ENCODE peak calls at places on chromosomes 11 and 22, in eight cellular contexts. One of them, this sample, is unnamed.

GRCh38 chr11:66562275-66562674 is 6.1 kb downstream of the CTSF start:
- DNase-seq in T-cell: no peak
- DNase-seq in DMS79 treated with DMSO at 0.1 percent for 48 hours: no peak
- DNase-seq in stimulated activated CD4-positive, alpha-beta T cell treated with anti-CD3 and anti-CD28 coated beads, Interleukin-12 subunit alpha, Interleukin-12 subunit beta, amount 100 ng/mL, for 4 hours: no peak
- DNase-seq in CD4-positive, CD25-positive, alpha-beta regulatory T cell: no peak
- DNase-seq in heart left ventricle: no peak
- DNase-seq in mesenchymal stem cell: no peak
- DNase-seq in cardiac muscle cell: no peak
- DNase-seq in this sample: no peak

GRCh38 chr11:118924591-118925585 is 838 bp downstream of the BCL9L start:
- DNase-seq in mesenchymal stem cell: peak
- DNase-seq in stimulated activated CD4-positive, alpha-beta T cell treated with anti-CD3 and anti-CD28 coated beads, Interleukin-12 subunit alpha, Interleukin-12 subunit beta, amount 100 ng/mL, for 4 hours: no peak
- DNase-seq in CD4-positive, CD25-positive, alpha-beta regulatory T cell: peak
- DNase-seq in T-cell: peak
- DNase-seq in heart left ventricle: peak
- DNase-seq in cardiac muscle cell: peak
- DNase-seq in DMS79 treated with DMSO at 0.1 percent for 48 hours: peak
- DNase-seq in this sample: peak

GRCh38 chr11:117620131-117620530 is 176.9 kb downstream of the DSCAML1 start:
- DNase-seq in cardiac muscle cell: no peak
- DNase-seq in stimulated activated CD4-positive, alpha-beta T cell treated with anti-CD3 and anti-CD28 coated beads, Interleukin-12 subunit alpha, Interleukin-12 subunit beta, amount 100 ng/mL, for 4 hours: no peak
- DNase-seq in heart left ventricle: no peak
- DNase-seq in T-cell: no peak
- DNase-seq in CD4-positive, CD25-positive, alpha-beta regulatory T cell: no peak
- DNase-seq in mesenchymal stem cell: no peak
- DNase-seq in DMS79 treated with DMSO at 0.1 percent for 48 hours: no peak
- DNase-seq in this sample: no peak

GRCh38 chr22:40769761-40770160 is 49.4 kb downstream of the SLC25A17 start:
- DNase-seq in mesenchymal stem cell: no peak
- DNase-seq in DMS79 treated with DMSO at 0.1 percent for 48 hours: no peak
- DNase-seq in T-cell: no peak
- DNase-seq in stimulated activated CD4-positive, alpha-beta T cell treated with anti-CD3 and anti-CD28 coated beads, Interleukin-12 subunit alpha, Interleukin-12 subunit beta, amount 100 ng/mL, for 4 hours: no peak
- DNase-seq in CD4-positive, CD25-positive, alpha-beta regulatory T cell: no peak
- DNase-seq in heart left ventricle: no peak
- DNase-seq in cardiac muscle cell: no peak
- DNase-seq in this sample: no peak

GRCh38 chr11:96794152-96794551 is 404.3 kb downstream of the JRKL start:
- DNase-seq in heart left ventricle: no peak
- DNase-seq in cardiac muscle cell: no peak
- DNase-seq in DMS79 treated with DMSO at 0.1 percent for 48 hours: no peak
- DNase-seq in CD4-positive, CD25-positive, alpha-beta regulatory T cell: no peak
- DNase-seq in mesenchymal stem cell: no peak
- DNase-seq in stimulated activated CD4-positive, alpha-beta T cell treated with anti-CD3 and anti-CD28 coated beads, Interleukin-12 subunit alpha, Interleukin-12 subunit beta, amount 100 ng/mL, for 4 hours: no peak
- DNase-seq in T-cell: no peak
- DNase-seq in this sample: peak

GRCh38 chr11:9069256-9069655 is 22.1 kb downstream of the SCUBE2 start:
- DNase-seq in stimulated activated CD4-positive, alpha-beta T cell treated with anti-CD3 and anti-CD28 coated beads, Interleukin-12 subunit alpha, Interleukin-12 subunit beta, amount 100 ng/mL, for 4 hours: no peak
- DNase-seq in mesenchymal stem cell: no peak
- DNase-seq in cardiac muscle cell: no peak
- DNase-seq in T-cell: no peak
- DNase-seq in CD4-positive, CD25-positive, alpha-beta regulatory T cell: no peak
- DNase-seq in DMS79 treated with DMSO at 0.1 percent for 48 hours: no peak
- DNase-seq in heart left ventricle: no peak
- DNase-seq in this sample: no peak

GRCh38 chr11:14967581-14968214 is 4.5 kb downstream of the CALCA start:
- DNase-seq in heart left ventricle: no peak
- DNase-seq in CD4-positive, CD25-positive, alpha-beta regulatory T cell: no peak
- DNase-seq in mesenchymal stem cell: no peak
- DNase-seq in DMS79 treated with DMSO at 0.1 percent for 48 hours: peak
- DNase-seq in stimulated activated CD4-positive, alpha-beta T cell treated with anti-CD3 and anti-CD28 coated beads, Interleukin-12 subunit alpha, Interleukin-12 subunit beta, amount 100 ng/mL, for 4 hours: no peak
- DNase-seq in cardiac muscle cell: no peak
- DNase-seq in T-cell: no peak
- DNase-seq in this sample: no peak

GRCh38 chr11:78419327-78419726 is 1.7 kb upstream of the GAB2 start:
- DNase-seq in DMS79 treated with DMSO at 0.1 percent for 48 hours: peak
- DNase-seq in mesenchymal stem cell: peak
- DNase-seq in CD4-positive, CD25-positive, alpha-beta regulatory T cell: no peak
- DNase-seq in T-cell: no peak
- DNase-seq in cardiac muscle cell: peak
- DNase-seq in heart left ventricle: peak
- DNase-seq in stimulated activated CD4-positive, alpha-beta T cell treated with anti-CD3 and anti-CD28 coated beads, Interleukin-12 subunit alpha, Interleukin-12 subunit beta, amount 100 ng/mL, for 4 hours: no peak
- DNase-seq in this sample: peak

GRCh38 chr11:66743271-66743968 is 14.4 kb upstream of the SPTBN2 start:
- DNase-seq in CD4-positive, CD25-positive, alpha-beta regulatory T cell: no peak
- DNase-seq in heart left ventricle: no peak
- DNase-seq in T-cell: no peak
- DNase-seq in stimulated activated CD4-positive, alpha-beta T cell treated with anti-CD3 and anti-CD28 coated beads, Interleukin-12 subunit alpha, Interleukin-12 subunit beta, amount 100 ng/mL, for 4 hours: no peak
- DNase-seq in mesenchymal stem cell: no peak
- DNase-seq in DMS79 treated with DMSO at 0.1 percent for 48 hours: peak
- DNase-seq in cardiac muscle cell: no peak
- DNase-seq in this sample: no peak

GRCh38 chr11:100730266-100730665 is 43.2 kb downstream of the ARHGAP42 start:
- DNase-seq in stimulated activated CD4-positive, alpha-beta T cell treated with anti-CD3 and anti-CD28 coated beads, Interleukin-12 subunit alpha, Interleukin-12 subunit beta, amount 100 ng/mL, for 4 hours: no peak
- DNase-seq in T-cell: no peak
- DNase-seq in mesenchymal stem cell: no peak
- DNase-seq in cardiac muscle cell: peak
- DNase-seq in DMS79 treated with DMSO at 0.1 percent for 48 hours: no peak
- DNase-seq in heart left ventricle: no peak
- DNase-seq in CD4-positive, CD25-positive, alpha-beta regulatory T cell: no peak
- DNase-seq in this sample: no peak

GRCh38 chr22:19036523-19037273 is 85.5 kb downstream of the DGCR2 start:
- DNase-seq in stimulated activated CD4-positive, alpha-beta T cell treated with anti-CD3 and anti-CD28 coated beads, Interleukin-12 subunit alpha, Interleukin-12 subunit beta, amount 100 ng/mL, for 4 hours: no peak
- DNase-seq in cardiac muscle cell: peak
- DNase-seq in T-cell: no peak
- DNase-seq in DMS79 treated with DMSO at 0.1 percent for 48 hours: no peak
- DNase-seq in mesenchymal stem cell: peak
- DNase-seq in CD4-positive, CD25-positive, alpha-beta regulatory T cell: no peak
- DNase-seq in heart left ventricle: no peak
- DNase-seq in this sample: peak

GRCh38 chr11:128467610-128468041 is 119.7 kb downstream of the ETS1 start:
- DNase-seq in DMS79 treated with DMSO at 0.1 percent for 48 hours: no peak
- DNase-seq in heart left ventricle: no peak
- DNase-seq in cardiac muscle cell: peak
- DNase-seq in mesenchymal stem cell: peak
- DNase-seq in T-cell: peak
- DNase-seq in CD4-positive, CD25-positive, alpha-beta regulatory T cell: no peak
- DNase-seq in stimulated activated CD4-positive, alpha-beta T cell treated with anti-CD3 and anti-CD28 coated beads, Interleukin-12 subunit alpha, Interleukin-12 subunit beta, amount 100 ng/mL, for 4 hours: no peak
- DNase-seq in this sample: peak

GRCh38 chr11:1843796-1844195 is 5.0 kb downstream of the TNNI2 start:
- DNase-seq in CD4-positive, CD25-positive, alpha-beta regulatory T cell: no peak
- DNase-seq in mesenchymal stem cell: no peak
- DNase-seq in cardiac muscle cell: no peak
- DNase-seq in stimulated activated CD4-positive, alpha-beta T cell treated with anti-CD3 and anti-CD28 coated beads, Interleukin-12 subunit alpha, Interleukin-12 subunit beta, amount 100 ng/mL, for 4 hours: no peak
- DNase-seq in heart left ventricle: no peak
- DNase-seq in T-cell: no peak
- DNase-seq in DMS79 treated with DMSO at 0.1 percent for 48 hours: no peak
- DNase-seq in this sample: no peak

GRCh38 chr11:78415338-78415737 is 2.3 kb downstream of the GAB2 start:
- DNase-seq in heart left ventricle: no peak
- DNase-seq in DMS79 treated with DMSO at 0.1 percent for 48 hours: no peak
- DNase-seq in stimulated activated CD4-positive, alpha-beta T cell treated with anti-CD3 and anti-CD28 coated beads, Interleukin-12 subunit alpha, Interleukin-12 subunit beta, amount 100 ng/mL, for 4 hours: no peak
- DNase-seq in T-cell: no peak
- DNase-seq in mesenchymal stem cell: no peak
- DNase-seq in cardiac muscle cell: no peak
- DNase-seq in CD4-positive, CD25-positive, alpha-beta regulatory T cell: no peak
- DNase-seq in this sample: no peak

GRCh38 chr11:124900464-124900863 is 2.8 kb upstream of the ROBO4 start:
- DNase-seq in stimulated activated CD4-positive, alpha-beta T cell treated with anti-CD3 and anti-CD28 coated beads, Interleukin-12 subunit alpha, Interleukin-12 subunit beta, amount 100 ng/mL, for 4 hours: no peak
- DNase-seq in T-cell: no peak
- DNase-seq in mesenchymal stem cell: peak
- DNase-seq in cardiac muscle cell: peak
- DNase-seq in heart left ventricle: no peak
- DNase-seq in CD4-positive, CD25-positive, alpha-beta regulatory T cell: no peak
- DNase-seq in DMS79 treated with DMSO at 0.1 percent for 48 hours: no peak
- DNase-seq in this sample: peak

GRCh38 chr11:120168108-120168959 is 30.4 kb upstream of the TRIM29 start:
- DNase-seq in heart left ventricle: no peak
- DNase-seq in T-cell: no peak
- DNase-seq in CD4-positive, CD25-positive, alpha-beta regulatory T cell: no peak
- DNase-seq in cardiac muscle cell: no peak
- DNase-seq in stimulated activated CD4-positive, alpha-beta T cell treated with anti-CD3 and anti-CD28 coated beads, Interleukin-12 subunit alpha, Interleukin-12 subunit beta, amount 100 ng/mL, for 4 hours: no peak
- DNase-seq in mesenchymal stem cell: no peak
- DNase-seq in DMS79 treated with DMSO at 0.1 percent for 48 hours: no peak
- DNase-seq in this sample: no peak

GRCh38 chr22:37563153-37564081 is 3.1 kb downstream of the CDC42EP1 start:
- DNase-seq in CD4-positive, CD25-positive, alpha-beta regulatory T cell: no peak
- DNase-seq in T-cell: no peak
- DNase-seq in heart left ventricle: peak
- DNase-seq in cardiac muscle cell: peak
- DNase-seq in stimulated activated CD4-positive, alpha-beta T cell treated with anti-CD3 and anti-CD28 coated beads, Interleukin-12 subunit alpha, Interleukin-12 subunit beta, amount 100 ng/mL, for 4 hours: no peak
- DNase-seq in mesenchymal stem cell: peak
- DNase-seq in DMS79 treated with DMSO at 0.1 percent for 48 hours: no peak
- DNase-seq in this sample: peak

GRCh38 chr11:40797981-40798380 is 661.5 kb downstream of the LRRC4C start:
- DNase-seq in heart left ventricle: no peak
- DNase-seq in stimulated activated CD4-positive, alpha-beta T cell treated with anti-CD3 and anti-CD28 coated beads, Interleukin-12 subunit alpha, Interleukin-12 subunit beta, amount 100 ng/mL, for 4 hours: no peak
- DNase-seq in T-cell: no peak
- DNase-seq in CD4-positive, CD25-positive, alpha-beta regulatory T cell: no peak
- DNase-seq in DMS79 treated with DMSO at 0.1 percent for 48 hours: no peak
- DNase-seq in cardiac muscle cell: no peak
- DNase-seq in mesenchymal stem cell: no peak
- DNase-seq in this sample: peak

GRCh38 chr22:31945971-31946680 is 1.8 kb downstream of the YWHAH start:
- DNase-seq in mesenchymal stem cell: peak
- DNase-seq in heart left ventricle: no peak
- DNase-seq in CD4-positive, CD25-positive, alpha-beta regulatory T cell: no peak
- DNase-seq in T-cell: no peak
- DNase-seq in DMS79 treated with DMSO at 0.1 percent for 48 hours: peak
- DNase-seq in cardiac muscle cell: peak
- DNase-seq in stimulated activated CD4-positive, alpha-beta T cell treated with anti-CD3 and anti-CD28 coated beads, Interleukin-12 subunit alpha, Interleukin-12 subunit beta, amount 100 ng/mL, for 4 hours: no peak
- DNase-seq in this sample: no peak

GRCh38 chr11:31810779-31811647 is at the start of gene PAX6:
- DNase-seq in heart left ventricle: no peak
- DNase-seq in CD4-positive, CD25-positive, alpha-beta regulatory T cell: peak
- DNase-seq in T-cell: peak
- DNase-seq in cardiac muscle cell: peak
- DNase-seq in DMS79 treated with DMSO at 0.1 percent for 48 hours: peak
- DNase-seq in stimulated activated CD4-positive, alpha-beta T cell treated with anti-CD3 and anti-CD28 coated beads, Interleukin-12 subunit alpha, Interleukin-12 subunit beta, amount 100 ng/mL, for 4 hours: no peak
- DNase-seq in mesenchymal stem cell: no peak
- DNase-seq in this sample: peak

GRCh38 chr11:65311197-65311631 is 3.5 kb upstream of the CDC42EP2 start:
- DNase-seq in CD4-positive, CD25-positive, alpha-beta regulatory T cell: no peak
- DNase-seq in heart left ventricle: no peak
- DNase-seq in cardiac muscle cell: peak
- DNase-seq in T-cell: no peak
- DNase-seq in stimulated activated CD4-positive, alpha-beta T cell treated with anti-CD3 and anti-CD28 coated beads, Interleukin-12 subunit alpha, Interleukin-12 subunit beta, amount 100 ng/mL, for 4 hours: no peak
- DNase-seq in DMS79 treated with DMSO at 0.1 percent for 48 hours: no peak
- DNase-seq in mesenchymal stem cell: no peak
- DNase-seq in this sample: peak

GRCh38 chr11:95596011-95596489 is 193.5 kb downstream of the FAM76B start:
- DNase-seq in T-cell: no peak
- DNase-seq in stimulated activated CD4-positive, alpha-beta T cell treated with anti-CD3 and anti-CD28 coated beads, Interleukin-12 subunit alpha, Interleukin-12 subunit beta, amount 100 ng/mL, for 4 hours: no peak
- DNase-seq in cardiac muscle cell: peak
- DNase-seq in heart left ventricle: no peak
- DNase-seq in mesenchymal stem cell: peak
- DNase-seq in CD4-positive, CD25-positive, alpha-beta regulatory T cell: no peak
- DNase-seq in DMS79 treated with DMSO at 0.1 percent for 48 hours: no peak
- DNase-seq in this sample: no peak

GRCh38 chr22:46734830-46735453 is 3.1 kb downstream of the CERK start:
- DNase-seq in DMS79 treated with DMSO at 0.1 percent for 48 hours: peak
- DNase-seq in T-cell: peak
- DNase-seq in stimulated activated CD4-positive, alpha-beta T cell treated with anti-CD3 and anti-CD28 coated beads, Interleukin-12 subunit alpha, Interleukin-12 subunit beta, amount 100 ng/mL, for 4 hours: peak
- DNase-seq in cardiac muscle cell: no peak
- DNase-seq in heart left ventricle: no peak
- DNase-seq in CD4-positive, CD25-positive, alpha-beta regulatory T cell: peak
- DNase-seq in mesenchymal stem cell: peak
- DNase-seq in this sample: no peak

GRCh38 chr11:80285076-80285790 is 844.4 kb upstream of the TENM4 start:
- DNase-seq in cardiac muscle cell: peak
- DNase-seq in stimulated activated CD4-positive, alpha-beta T cell treated with anti-CD3 and anti-CD28 coated beads, Interleukin-12 subunit alpha, Interleukin-12 subunit beta, amount 100 ng/mL, for 4 hours: no peak
- DNase-seq in DMS79 treated with DMSO at 0.1 percent for 48 hours: no peak
- DNase-seq in T-cell: no peak
- DNase-seq in CD4-positive, CD25-positive, alpha-beta regulatory T cell: no peak
- DNase-seq in mesenchymal stem cell: no peak
- DNase-seq in heart left ventricle: no peak
- DNase-seq in this sample: peak

GRCh38 chr11:394034-394857 is at the start of gene PKP3:
- DNase-seq in mesenchymal stem cell: peak
- DNase-seq in DMS79 treated with DMSO at 0.1 percent for 48 hours: peak
- DNase-seq in cardiac muscle cell: peak
- DNase-seq in CD4-positive, CD25-positive, alpha-beta regulatory T cell: no peak
- DNase-seq in heart left ventricle: no peak
- DNase-seq in stimulated activated CD4-positive, alpha-beta T cell treated with anti-CD3 and anti-CD28 coated beads, Interleukin-12 subunit alpha, Interleukin-12 subunit beta, amount 100 ng/mL, for 4 hours: no peak
- DNase-seq in T-cell: no peak
- DNase-seq in this sample: peak

GRCh38 chr11:122748968-122749687 is 89.2 kb upstream of the CRTAM start:
- DNase-seq in CD4-positive, CD25-positive, alpha-beta regulatory T cell: peak
- DNase-seq in stimulated activated CD4-positive, alpha-beta T cell treated with anti-CD3 and anti-CD28 coated beads, Interleukin-12 subunit alpha, Interleukin-12 subunit beta, amount 100 ng/mL, for 4 hours: peak
- DNase-seq in heart left ventricle: no peak
- DNase-seq in mesenchymal stem cell: peak
- DNase-seq in cardiac muscle cell: peak
- DNase-seq in DMS79 treated with DMSO at 0.1 percent for 48 hours: no peak
- DNase-seq in T-cell: peak
- DNase-seq in this sample: peak